ENCODE peak calls at places on chromosomes 3 and 15, in nine cellular contexts. K, J, F, W, Y, A, Z, B and G are unnamed samples.

GRCh38 chr3:85567074-85567676 is 608.4 kb downstream of the CADM2 start:
- DNase-seq in K (peak; percentile 52), J (no peak), F (no peak), W (peak; percentile 30), Y (no peak), A (no peak), Z (peak; percentile 63), B (no peak), G (peak; percentile 25)

GRCh38 chr15:64038878-64039277 is 7.4 kb downstream of the DAPK2 start:
- DNase-seq in K (no peak), J (no peak), F (no peak), W (no peak), Y (no peak), A (no peak), Z (no peak), B (no peak), G (no peak)

GRCh38 chr15:34304613-34305012 is 33.0 kb downstream of the SLC12A6 start:
- DNase-seq in K (no peak), J (no peak), F (no peak), W (no peak), Y (no peak), A (no peak), Z (no peak), B (no peak), G (no peak)

GRCh38 chr15:70741677-70742293 is 21.6 kb downstream of the UACA start:
- DNase-seq in K (no peak), J (no peak), F (no peak), W (no peak), Y (no peak), A (no peak), Z (no peak), B (no peak), G (no peak)

GRCh38 chr3:86800116-86800515 is 190.8 kb downstream of the VGLL3 start:
- DNase-seq in K (no peak), J (no peak), F (no peak), W (no peak), Y (no peak), A (no peak), Z (no peak), B (no peak), G (no peak)

GRCh38 chr15:47439870-47440155 is 277.5 kb upstream of the SEMA6D start:
- DNase-seq in K (no peak), J (no peak), F (no peak), W (no peak), Y (no peak), A (no peak), Z (no peak), B (no peak), G (no peak)

GRCh38 chr15:92451225-92451825 is 57.6 kb downstream of the ST8SIA2 start:
- DNase-seq in K (no peak), J (no peak), F (no peak), W (no peak), Y (no peak), A (no peak), Z (no peak), B (no peak), G (no peak)

GRCh38 chr3:68007621-68008226 is 353.3 kb upstream of the SUCLG2 start:
- DNase-seq in K (no peak), J (no peak), F (no peak), W (no peak), Y (no peak), A (no peak), Z (no peak), B (no peak), G (peak; percentile 11)

GRCh38 chr15:70794596-70795310 is 31.4 kb upstream of the UACA start:
- DNase-seq in K (no peak), J (no peak), F (no peak), W (no peak), Y (no peak), A (no peak), Z (no peak), B (no peak), G (no peak)

GRCh38 chr3:45792036-45792435 is 4.3 kb downstream of the SLC6A20 start:
- DNase-seq in K (no peak), J (no peak), F (peak; percentile 69), W (no peak), Y (no peak), A (no peak), Z (no peak), B (no peak), G (no peak)

GRCh38 chr15:85457392-85457968 is 77.1 kb downstream of the AKAP13 start:
- DNase-seq in K (no peak), J (no peak), F (no peak), W (peak; percentile 37), Y (no peak), A (no peak), Z (no peak), B (no peak), G (no peak)

GRCh38 chr3:71226565-71227281 is 356.8 kb downstream of the FOXP1 start:
- DNase-seq in K (peak; percentile 78), J (peak; percentile 28), F (peak; percentile 77), W (peak; percentile 19), Y (no peak), A (no peak), Z (no peak), B (no peak), G (no peak)

DNA sequence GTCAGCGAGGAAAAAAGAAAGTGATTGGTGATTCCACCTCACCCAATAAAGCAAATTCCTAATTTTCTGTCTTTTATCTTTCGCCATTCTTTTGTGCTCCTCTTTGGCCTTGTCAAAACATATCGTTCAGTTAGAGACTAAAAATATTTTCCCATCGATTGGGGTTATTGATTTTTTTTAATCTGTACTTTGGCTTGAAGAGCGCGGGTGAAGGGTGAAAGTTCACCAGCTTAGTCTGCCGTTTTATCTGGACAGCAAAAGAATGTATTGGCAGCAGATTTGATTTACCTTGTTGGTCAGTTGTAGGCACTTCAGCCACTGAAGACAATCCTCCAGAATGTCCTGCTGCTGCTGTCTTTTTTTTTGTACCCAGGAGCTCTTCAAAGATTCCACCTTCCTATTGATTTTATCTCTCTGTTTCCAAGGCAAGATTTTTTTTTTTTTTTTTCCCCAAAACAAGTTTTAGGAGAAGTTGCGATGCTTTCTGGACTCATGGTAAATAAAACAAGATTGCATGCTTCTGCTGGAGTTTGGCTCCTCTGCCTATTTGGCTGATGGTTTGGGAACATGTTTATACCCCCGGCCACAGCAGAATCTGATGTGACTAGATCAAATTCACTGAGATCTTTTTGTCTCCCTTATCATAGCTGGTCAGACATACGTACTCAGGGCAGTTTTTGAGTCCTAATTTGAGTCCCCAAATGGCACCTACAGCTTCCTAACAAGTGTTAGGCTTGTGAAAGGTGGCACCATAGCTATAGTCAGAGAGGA is 269.3 kb upstream of the ONECUT1 start:
- DNase-seq in K (no peak), J (no peak), F (no peak), W (no peak), Y (no peak), A (no peak), Z (no peak), B (no peak), G (no peak)
- H3K36me3 ChIP-seq in K (no peaks in the 10 kb centered on the region), J (no peaks in the 10 kb centered on the region), F (no peaks in the 10 kb centered on the region), W (no peaks in the 10 kb centered on the region), Y (no peaks in the 10 kb centered on the region), A (no peaks in the 10 kb centered on the region), Z (no peaks in the 10 kb centered on the region), B (no peaks in the 10 kb centered on the region), G (no peaks in the 10 kb centered on the region)

GRCh38 chr15:40415226-40415625 is 9.6 kb downstream of the IVD start:
- DNase-seq in K (no peak), J (no peak), F (no peak), W (no peak), Y (no peak), A (no peak), Z (no peak), B (no peak), G (no peak)

GRCh38 chr15:40416056-40416455 is 10.5 kb downstream of the IVD start:
- DNase-seq in K (no peak), J (no peak), F (no peak), W (no peak), Y (no peak), A (no peak), Z (no peak), B (no peak), G (no peak)

GRCh38 chr15:40413036-40413435 is 7.4 kb downstream of the IVD start:
- DNase-seq in K (no peak), J (no peak), F (no peak), W (no peak), Y (no peak), A (no peak), Z (no peak), B (no peak), G (no peak)

GRCh38 chr15:40412095-40412759 is 6.6 kb downstream of the IVD start:
- DNase-seq in K (no peak), J (no peak), F (no peak), W (peak; percentile 83), Y (no peak), A (no peak), Z (peak; percentile 76), B (no peak), G (peak; percentile 92)

GRCh38 chr15:40414816-40415215 is 9.2 kb downstream of the IVD start:
- DNase-seq in K (no peak), J (no peak), F (no peak), W (no peak), Y (no peak), A (no peak), Z (no peak), B (no peak), G (no peak)
- TF ChIP-seq POLR2A in K (no peak), J (no peak), F (no peak), W (no peak), Y (no peak), A (no peak), Z (no peak), B (no peak), G (no peak)

DNA sequence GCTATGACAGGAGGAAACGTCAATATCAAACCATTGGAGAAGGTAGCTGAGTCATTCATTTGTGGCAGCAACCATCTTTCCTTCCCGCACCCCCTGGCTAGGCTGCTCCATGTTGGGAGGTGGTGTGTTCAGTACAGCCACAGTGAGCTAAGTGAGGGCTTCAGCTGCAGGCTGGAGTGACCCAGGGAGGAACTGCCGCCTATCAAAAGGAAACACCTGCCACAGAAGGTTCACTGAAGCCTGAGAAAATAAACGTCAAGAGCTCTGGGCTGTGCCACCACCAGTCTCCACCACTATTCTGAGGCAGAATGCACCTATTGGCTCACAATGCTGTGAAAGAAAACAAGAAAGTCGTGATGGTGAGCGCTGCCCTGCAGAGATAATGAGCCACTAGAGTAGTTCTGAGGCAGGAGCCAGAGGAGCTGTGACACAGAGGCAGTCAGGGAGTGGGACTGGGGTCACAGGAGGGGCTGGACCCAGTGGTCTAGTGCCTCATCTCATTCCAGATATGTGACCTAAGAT is 34.8 kb upstream of the CD47 start:
- DNase-seq in K (no peak), J (no peak), F (no peak), W (peak; percentile 53), Y (peak; percentile 11), A (no peak), Z (no peak), B (no peak), G (no peak)
- H3K27ac ChIP-seq in K (no peak overlapping the region), J (no peak overlapping the region), F (no peak overlapping the region), W (peak overlapping the region; percentile 22), Y (no peak overlapping the region), A (no peak overlapping the region), Z (no peak overlapping the region), B (no peak overlapping the region), G (no peak overlapping the region)

GRCh38 chr15:65660927-65661326 is 39.2 kb downstream of the SLC24A1 start:
- DNase-seq in K (no peak), J (no peak), F (no peak), W (no peak), Y (no peak), A (no peak), Z (no peak), B (no peak), G (no peak)

GRCh38 chr15:65663521-65663920 is 41.8 kb downstream of the SLC24A1 start:
- DNase-seq in K (no peak), J (no peak), F (no peak), W (no peak), Y (no peak), A (no peak), Z (no peak), B (no peak), G (no peak)

GRCh38 chr15:65666257-65666656 is 44.5 kb downstream of the SLC24A1 start:
- DNase-seq in K (no peak), J (no peak), F (no peak), W (no peak), Y (no peak), A (no peak), Z (no peak), B (no peak), G (no peak)
- H3K36me3 ChIP-seq in K (peaks cover 99% of the 10 kb centered on the region), J (no peaks in the 10 kb centered on the region), F (peaks cover 3% of the 10 kb centered on the region), W (peaks cover 46% of the 10 kb centered on the region), Y (no peaks in the 10 kb centered on the region), A (no peaks in the 10 kb centered on the region), Z (peaks cover 100% of the 10 kb centered on the region), B (peaks cover 20% of the 10 kb centered on the region), G (no peaks in the 10 kb centered on the region)